ENCODE peak calls at places on chromosomes 16 and 17, in five cellular contexts. One of them, this sample, is unnamed.

GRCh38 chr17:2703606-2704005 is 8.0 kb downstream of the CLUH start:
- DNase-seq in GM12878: no peak
- DNase-seq in HepG2: no peak
- DNase-seq in SK-N-SH: no peak
- DNase-seq in HEK293T: no peak
- DNase-seq in this sample: no peak

GRCh38 chr17:70345061-70345460 is 175.7 kb downstream of the KCNJ2 start:
- DNase-seq in HepG2: no peak
- DNase-seq in GM12878: no peak
- DNase-seq in SK-N-SH: no peak
- DNase-seq in HEK293T: no peak
- DNase-seq in this sample: no peak

GRCh38 chr17:38745545-38745944 is 2.6 kb downstream of the PCGF2 start:
- DNase-seq in HepG2: peak
- DNase-seq in SK-N-SH: no peak
- DNase-seq in GM12878: no peak
- DNase-seq in HEK293T: no peak
- DNase-seq in this sample: no peak

GRCh38 chr16:19595043-19595767 is 39.7 kb downstream of the VPS35L start:
- DNase-seq in GM12878: no peak
- DNase-seq in HEK293T: no peak
- DNase-seq in SK-N-SH: peak
- DNase-seq in HepG2: no peak
- DNase-seq in this sample: no peak

GRCh38 chr17:78128616-78129384 is at the start of gene TMC6:
- DNase-seq in SK-N-SH: peak
- DNase-seq in HepG2: peak
- DNase-seq in GM12878: no peak
- DNase-seq in HEK293T: peak
- DNase-seq in this sample: peak

GRCh38 chr17:27475981-27476895 is 20.0 kb downstream of the KSR1 start:
- DNase-seq in HepG2: no peak
- DNase-seq in SK-N-SH: no peak
- DNase-seq in HEK293T: no peak
- DNase-seq in GM12878: no peak
- DNase-seq in this sample: no peak

GRCh38 chr16:49280022-49280741 is 1.5 kb downstream of the CBLN1 start:
- DNase-seq in SK-N-SH: peak
- DNase-seq in HEK293T: no peak
- DNase-seq in HepG2: no peak
- DNase-seq in GM12878: no peak
- DNase-seq in this sample: no peak

GRCh38 chr17:31744541-31744951 is 114.5 kb downstream of the COPRS start:
- DNase-seq in GM12878: no peak
- DNase-seq in SK-N-SH: no peak
- DNase-seq in HEK293T: no peak
- DNase-seq in HepG2: no peak
- DNase-seq in this sample: no peak

GRCh38 chr17:49005140-49005539 is 8.0 kb downstream of the IGF2BP1 start:
- DNase-seq in HepG2: peak
- DNase-seq in GM12878: no peak
- DNase-seq in SK-N-SH: no peak
- DNase-seq in HEK293T: no peak
- DNase-seq in this sample: no peak

GRCh38 chr16:87252269-87252970 is 64.8 kb downstream of the C16orf95 start:
- DNase-seq in SK-N-SH: no peak
- DNase-seq in GM12878: no peak
- DNase-seq in HEK293T: no peak
- DNase-seq in HepG2: no peak
- DNase-seq in this sample: no peak

GRCh38 chr16:23944381-23944780 is 108.6 kb downstream of the PRKCB start:
- DNase-seq in HEK293T: no peak
- DNase-seq in GM12878: no peak
- DNase-seq in SK-N-SH: no peak
- DNase-seq in HepG2: no peak
- DNase-seq in this sample: no peak

GRCh38 chr17:1847191-1847590 is 17.4 kb downstream of the RPA1 start:
- DNase-seq in GM12878: no peak
- DNase-seq in HEK293T: no peak
- DNase-seq in HepG2: no peak
- DNase-seq in SK-N-SH: no peak
- DNase-seq in this sample: no peak

GRCh38 chr16:82535262-82535661 is 91.5 kb upstream of the CDH13 start:
- DNase-seq in SK-N-SH: no peak
- DNase-seq in HepG2: no peak
- DNase-seq in GM12878: no peak
- DNase-seq in HEK293T: no peak
- DNase-seq in this sample: no peak

GRCh38 chr16:1047801-1048200 is 24.7 kb upstream of the SSTR5 start:
- DNase-seq in HEK293T: no peak
- DNase-seq in GM12878: no peak
- DNase-seq in HepG2: no peak
- DNase-seq in SK-N-SH: no peak
- DNase-seq in this sample: no peak

GRCh38 chr17:65193305-65194293 is 56.4 kb downstream of the RGS9 start:
- DNase-seq in HEK293T: no peak
- DNase-seq in HepG2: no peak
- DNase-seq in GM12878: no peak
- DNase-seq in SK-N-SH: no peak
- DNase-seq in this sample: no peak

GRCh38 chr17:44004761-44005526 is 522 bp downstream of the NAGS start:
- DNase-seq in SK-N-SH: peak
- DNase-seq in HEK293T: no peak
- DNase-seq in GM12878: no peak
- DNase-seq in HepG2: no peak
- DNase-seq in this sample: no peak

GRCh38 chr17:8479431-8479947 is 43.8 kb downstream of the NDEL1 start:
- DNase-seq in SK-N-SH: no peak
- DNase-seq in HEK293T: no peak
- DNase-seq in HepG2: no peak
- DNase-seq in GM12878: no peak
- DNase-seq in this sample: no peak

GRCh38 chr17:81514735-81515529 is 2.3 kb upstream of the ACTG1 start:
- DNase-seq in HepG2: peak
- DNase-seq in GM12878: no peak
- DNase-seq in HEK293T: peak
- DNase-seq in SK-N-SH: peak
- DNase-seq in this sample: peak

GRCh38 chr17:29078183-29079045 is 35.5 kb downstream of the PIPOX start:
- DNase-seq in HepG2: no peak
- DNase-seq in SK-N-SH: no peak
- DNase-seq in GM12878: no peak
- DNase-seq in HEK293T: no peak
- DNase-seq in this sample: no peak

GRCh38 chr17:38980455-38981217 is 13.4 kb upstream of the FBXO47 start:
- DNase-seq in GM12878: no peak
- DNase-seq in HepG2: no peak
- DNase-seq in SK-N-SH: peak
- DNase-seq in HEK293T: no peak
- DNase-seq in this sample: no peak

GRCh38 chr16:75106351-75107274 is 10.0 kb downstream of the LDHD start:
- DNase-seq in SK-N-SH: no peak
- DNase-seq in HepG2: no peak
- DNase-seq in HEK293T: no peak
- DNase-seq in GM12878: no peak
- DNase-seq in this sample: no peak
- TF ChIP-seq FOXM1 in SK-N-SH: no peak
- TF ChIP-seq FOXM1 in HepG2: no peak
- TF ChIP-seq FOXM1 in HEK293T: no peak
- TF ChIP-seq FOXM1 in GM12878: no peak
- TF ChIP-seq FOXM1 in this sample: no peak

DNA sequence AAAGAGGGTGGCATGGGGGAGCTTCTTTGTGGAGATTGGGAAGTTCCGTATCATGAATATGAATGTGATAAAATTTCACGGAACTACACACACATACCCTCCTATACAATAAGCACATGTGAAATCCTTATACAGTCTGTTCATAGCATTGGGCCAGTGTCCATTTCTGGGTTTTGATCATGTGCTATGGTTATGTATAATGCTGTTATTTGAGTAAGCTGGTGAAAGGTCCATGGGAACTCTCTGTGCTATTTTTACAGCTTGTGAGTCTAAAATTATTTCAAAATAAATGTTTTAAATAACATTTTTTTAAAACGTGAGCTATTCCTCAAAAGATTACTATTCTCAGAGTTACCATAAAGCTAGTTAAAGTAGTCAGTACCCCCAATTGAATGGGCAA is 205.2 kb upstream of the CACNG5 start:
- DNase-seq in SK-N-SH: no peak
- DNase-seq in HepG2: no peak
- DNase-seq in GM12878: no peak
- DNase-seq in HEK293T: no peak
- DNase-seq in this sample: no peak
- TF ChIP-seq FOXM1 in SK-N-SH: no peak
- TF ChIP-seq FOXM1 in HepG2: no peak
- TF ChIP-seq FOXM1 in GM12878: no peak
- TF ChIP-seq FOXM1 in HEK293T: no peak
- TF ChIP-seq FOXM1 in this sample: no peak

DNA sequence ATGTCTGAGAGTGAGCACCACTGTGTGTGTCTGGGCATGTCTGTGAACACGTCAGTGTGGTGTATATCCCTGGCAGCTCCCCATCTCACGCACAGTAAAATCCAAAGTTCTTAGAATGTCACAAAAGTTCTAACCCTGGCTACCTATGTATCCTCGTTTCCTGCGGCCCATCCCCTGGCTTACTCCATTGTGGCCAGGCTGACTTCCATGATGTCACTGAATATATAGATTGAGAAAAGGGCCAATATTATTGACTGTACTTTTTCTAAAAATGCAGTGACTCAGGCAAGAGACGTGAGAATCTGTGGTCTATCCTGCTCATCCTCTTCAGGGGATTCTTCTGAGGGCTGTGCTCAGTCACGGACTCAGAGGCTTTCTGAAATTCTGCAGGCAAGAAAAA is 963 bp upstream of the METTL22 start:
- DNase-seq in HepG2: no peak
- DNase-seq in SK-N-SH: no peak
- DNase-seq in HEK293T: no peak
- DNase-seq in GM12878: no peak
- DNase-seq in this sample: no peak
- TF ChIP-seq FOXM1 in HepG2: no peak
- TF ChIP-seq FOXM1 in SK-N-SH: no peak
- TF ChIP-seq FOXM1 in HEK293T: no peak
- TF ChIP-seq FOXM1 in GM12878: no peak
- TF ChIP-seq FOXM1 in this sample: no peak

GRCh38 chr17:34254651-34255380 is at the start of gene CCL2:
- DNase-seq in HepG2: no peak
- DNase-seq in HEK293T: peak
- DNase-seq in SK-N-SH: peak
- DNase-seq in GM12878: no peak
- DNase-seq in this sample: peak
- TF ChIP-seq FOXM1 in HepG2: no peak
- TF ChIP-seq FOXM1 in HEK293T: no peak
- TF ChIP-seq FOXM1 in SK-N-SH: no peak
- TF ChIP-seq FOXM1 in GM12878: no peak
- TF ChIP-seq FOXM1 in this sample: no peak

GRCh38 chr16:58428621-58429557 is 36.6 kb downstream of the GINS3 start:
- DNase-seq in HEK293T: no peak
- DNase-seq in GM12878: no peak
- DNase-seq in HepG2: no peak
- DNase-seq in SK-N-SH: no peak
- DNase-seq in this sample: no peak

GRCh38 chr16:58435779-58436178 is 43.5 kb downstream of the GINS3 start:
- DNase-seq in HEK293T: no peak
- DNase-seq in SK-N-SH: no peak
- DNase-seq in GM12878: no peak
- DNase-seq in HepG2: no peak
- DNase-seq in this sample: no peak

GRCh38 chr16:58430718-58431117 is 38.4 kb downstream of the GINS3 start:
- DNase-seq in SK-N-SH: no peak
- DNase-seq in HepG2: no peak
- DNase-seq in HEK293T: no peak
- DNase-seq in GM12878: no peak
- DNase-seq in this sample: no peak

GRCh38 chr16:58433569-58433951 is 41.3 kb downstream of the GINS3 start:
- DNase-seq in HEK293T: no peak
- DNase-seq in GM12878: no peak
- DNase-seq in SK-N-SH: no peak
- DNase-seq in HepG2: no peak
- DNase-seq in this sample: no peak
- TF ChIP-seq FOXM1 in HEK293T: no peak
- TF ChIP-seq FOXM1 in GM12878: no peak
- TF ChIP-seq FOXM1 in SK-N-SH: no peak
- TF ChIP-seq FOXM1 in HepG2: no peak
- TF ChIP-seq FOXM1 in this sample: no peak

This sample was measured in K562.